ENCODE peak calls at places on chromosomes 1 and 21, in five cellular contexts. One of them, this sample, is unnamed.

GRCh38 chr21:16569679-16570078 is 839.9 kb downstream of the USP25 start:
- DNase-seq in HepG2: no peak
- DNase-seq in GM12878: no peak
- DNase-seq in H1: no peak
- DNase-seq in K562: no peak
- DNase-seq in this sample: no peak

GRCh38 chr1:6625579-6626149 is 996 bp downstream of the THAP3 start:
- DNase-seq in GM12878: no peak
- DNase-seq in HepG2: no peak
- DNase-seq in K562: no peak
- DNase-seq in H1: no peak
- DNase-seq in this sample: no peak

GRCh38 chr1:218377143-218377660 is 32.1 kb downstream of the TGFB2 start:
- DNase-seq in GM12878: no peak
- DNase-seq in HepG2: peak; percentile 77
- DNase-seq in K562: peak; percentile 31
- DNase-seq in H1: no peak
- DNase-seq in this sample: no peak

GRCh38 chr1:203346060-203346754 is 4.7 kb downstream of the FMOD start:
- DNase-seq in K562: no peak
- DNase-seq in HepG2: no peak
- DNase-seq in GM12878: no peak
- DNase-seq in H1: no peak
- DNase-seq in this sample: no peak

GRCh38 chr1:108043712-108044111 is 78.7 kb upstream of the VAV3 start:
- DNase-seq in H1: no peak
- DNase-seq in HepG2: no peak
- DNase-seq in K562: no peak
- DNase-seq in GM12878: no peak
- DNase-seq in this sample: no peak

GRCh38 chr21:21003701-21004100 is 5.5 kb downstream of the NCAM2 start:
- DNase-seq in H1: no peak
- DNase-seq in K562: peak; percentile 31
- DNase-seq in GM12878: no peak
- DNase-seq in HepG2: peak; percentile 29
- DNase-seq in this sample: peak; percentile 24

GRCh38 chr1:237901284-237901870 is 10.7 kb upstream of the ZP4 start:
- DNase-seq in K562: peak; percentile 10
- DNase-seq in HepG2: peak; percentile 1
- DNase-seq in H1: no peak
- DNase-seq in GM12878: no peak
- DNase-seq in this sample: peak; percentile 13

GRCh38 chr21:25887166-25887565 is 152.4 kb downstream of the GABPA start:
- DNase-seq in H1: no peak
- DNase-seq in K562: no peak
- DNase-seq in GM12878: no peak
- DNase-seq in HepG2: no peak
- DNase-seq in this sample: peak; percentile 18

GRCh38 chr1:27391511-27392095 is 819 bp upstream of the GPR3 start:
- DNase-seq in HepG2: peak; percentile 29
- DNase-seq in GM12878: no peak
- DNase-seq in K562: peak; percentile 54
- DNase-seq in H1: peak; percentile 83
- DNase-seq in this sample: peak; percentile 69

GRCh38 chr1:9112961-9113880 is 15.7 kb downstream of the GPR157 start:
- DNase-seq in K562: no peak
- DNase-seq in H1: no peak
- DNase-seq in HepG2: peak; percentile 97
- DNase-seq in GM12878: no peak
- DNase-seq in this sample: no peak

GRCh38 chr1:3943806-3944620 is 43.9 kb upstream of the C1orf174 start:
- DNase-seq in K562: no peak
- DNase-seq in GM12878: no peak
- DNase-seq in HepG2: no peak
- DNase-seq in H1: no peak
- DNase-seq in this sample: no peak

GRCh38 chr21:45607922-45608295 is 35.6 kb upstream of the PCBP3 start:
- DNase-seq in GM12878: no peak
- DNase-seq in K562: no peak
- DNase-seq in HepG2: no peak
- DNase-seq in H1: no peak
- DNase-seq in this sample: no peak

GRCh38 chr1:235327559-235328270 is at the start of gene ARID4B:
- DNase-seq in HepG2: no peak
- DNase-seq in K562: peak; percentile 98
- DNase-seq in GM12878: no peak
- DNase-seq in H1: peak; percentile 79
- DNase-seq in this sample: peak; percentile 68

GRCh38 chr1:23283660-23284602 is 60.2 kb downstream of the HNRNPR start:
- DNase-seq in K562: no peak
- DNase-seq in H1: no peak
- DNase-seq in GM12878: no peak
- DNase-seq in HepG2: no peak
- DNase-seq in this sample: no peak

GRCh38 chr1:112722601-112723510 is 7.7 kb upstream of the PPM1J start:
- DNase-seq in H1: peak; percentile 68
- DNase-seq in K562: no peak
- DNase-seq in GM12878: no peak
- DNase-seq in HepG2: no peak
- DNase-seq in this sample: peak; percentile 58

GRCh38 chr1:110584045-110584444 is 22.1 kb downstream of the KCNA2 start:
- DNase-seq in HepG2: no peak
- DNase-seq in K562: no peak
- DNase-seq in H1: no peak
- DNase-seq in GM12878: no peak
- DNase-seq in this sample: no peak

GRCh38 chr1:236821111-236821625 is 26.1 kb downstream of the MTR start:
- DNase-seq in GM12878: no peak
- DNase-seq in H1: no peak
- DNase-seq in HepG2: no peak
- DNase-seq in K562: no peak
- DNase-seq in this sample: no peak

GRCh38 chr1:150066838-150067183 is 765 bp upstream of the VPS45 start:
- DNase-seq in K562: peak; percentile 41
- DNase-seq in HepG2: no peak
- DNase-seq in GM12878: peak; percentile 12
- DNase-seq in H1: peak; percentile 79
- DNase-seq in this sample: peak; percentile 70

GRCh38 chr1:18938008-18938706 is 18.3 kb downstream of the IFFO2 start:
- DNase-seq in GM12878: no peak
- DNase-seq in HepG2: peak; percentile 36
- DNase-seq in K562: no peak
- DNase-seq in H1: no peak
- DNase-seq in this sample: no peak

GRCh38 chr1:100352267-100353072 is at the start of gene CDC14A:
- DNase-seq in HepG2: peak; percentile 84
- DNase-seq in H1: peak; percentile 94
- DNase-seq in K562: peak; percentile 96
- DNase-seq in GM12878: peak; percentile 67
- DNase-seq in this sample: peak; percentile 98

GRCh38 chr1:103416681-103417318 is 108.7 kb upstream of the RNPC3 start:
- DNase-seq in H1: no peak
- DNase-seq in HepG2: no peak
- DNase-seq in K562: no peak
- DNase-seq in GM12878: no peak
- DNase-seq in this sample: no peak

GRCh38 chr1:230176871-230177411 is 109.9 kb downstream of the GALNT2 start:
- DNase-seq in GM12878: no peak
- DNase-seq in H1: peak; percentile 42
- DNase-seq in K562: peak; percentile 81
- DNase-seq in HepG2: no peak
- DNase-seq in this sample: no peak

GRCh38 chr1:55021965-55022546 is 17.3 kb upstream of the PCSK9 start:
- DNase-seq in HepG2: peak; percentile 74
- DNase-seq in GM12878: peak; percentile 1
- DNase-seq in K562: peak; percentile 84
- DNase-seq in H1: peak; percentile 98
- DNase-seq in this sample: peak; percentile 96

GRCh38 chr1:85448358-85448757 is 16.6 kb downstream of the DDAH1 start:
- DNase-seq in HepG2: no peak
- DNase-seq in H1: no peak
- DNase-seq in GM12878: no peak
- DNase-seq in K562: no peak
- DNase-seq in this sample: no peak

GRCh38 chr1:150006881-150007401 is 3.6 kb downstream of the OTUD7B start:
- DNase-seq in K562: peak; percentile 32
- DNase-seq in GM12878: no peak
- DNase-seq in H1: no peak
- DNase-seq in HepG2: no peak
- DNase-seq in this sample: no peak

GRCh38 chr1:195768936-195769335 is 839.3 kb downstream of the KCNT2 start:
- DNase-seq in K562: no peak
- DNase-seq in HepG2: no peak
- DNase-seq in GM12878: no peak
- DNase-seq in H1: no peak
- DNase-seq in this sample: no peak

GRCh38 chr1:153168686-153169085 is 18.0 kb upstream of the SPRR2G start:
- DNase-seq in K562: no peak
- DNase-seq in H1: no peak
- DNase-seq in GM12878: no peak
- DNase-seq in HepG2: no peak
- DNase-seq in this sample: no peak

GRCh38 chr1:209929751-209930150 is 8.3 kb upstream of the SYT14 start:
- DNase-seq in GM12878: no peak
- DNase-seq in K562: no peak
- DNase-seq in HepG2: no peak
- DNase-seq in H1: no peak
- DNase-seq in this sample: no peak

GRCh38 chr1:184986250-184986649 is 11.9 kb upstream of the NIBAN1 start:
- DNase-seq in H1: no peak
- DNase-seq in HepG2: no peak
- DNase-seq in GM12878: no peak
- DNase-seq in K562: no peak
- DNase-seq in this sample: no peak

GRCh38 chr1:50422675-50422945 is 633 bp downstream of the DMRTA2 start:
- DNase-seq in HepG2: no peak
- DNase-seq in K562: no peak
- DNase-seq in H1: peak; percentile 69
- DNase-seq in GM12878: no peak
- DNase-seq in this sample: no peak

GRCh38 chr1:116256875-116257823 is 115.9 kb upstream of the ATP1A1 start:
- DNase-seq in GM12878: peak; percentile 9
- DNase-seq in HepG2: no peak
- DNase-seq in K562: no peak
- DNase-seq in H1: no peak
- DNase-seq in this sample: no peak

GRCh38 chr1:62528015-62528414 is 69.3 kb upstream of the ANGPTL3 start:
- DNase-seq in HepG2: no peak
- DNase-seq in H1: no peak
- DNase-seq in GM12878: no peak
- DNase-seq in K562: no peak
- DNase-seq in this sample: no peak

GRCh38 chr1:235313931-235314678 is 13.9 kb downstream of the ARID4B start:
- DNase-seq in H1: no peak
- DNase-seq in HepG2: no peak
- DNase-seq in GM12878: no peak
- DNase-seq in K562: no peak
- DNase-seq in this sample: no peak

GRCh38 chr1:25442178-25442577 is 11.5 kb downstream of the MACO1 start:
- DNase-seq in K562: no peak
- DNase-seq in GM12878: no peak
- DNase-seq in HepG2: no peak
- DNase-seq in H1: no peak
- DNase-seq in this sample: no peak
- TF ChIP-seq CREB1 in K562: no peak
- TF ChIP-seq CREB1 in GM12878: no peak
- TF ChIP-seq CREB1 in HepG2: no peak
- TF ChIP-seq CREB1 in H1: no peak
- TF ChIP-seq CREB1 in this sample: no peak

GRCh38 chr1:244782056-244782455 is 53.4 kb upstream of the COX20 start:
- DNase-seq in K562: no peak
- DNase-seq in H1: no peak
- DNase-seq in GM12878: no peak
- DNase-seq in HepG2: no peak
- DNase-seq in this sample: no peak

GRCh38 chr1:244783138-244783537 is 52.3 kb upstream of the COX20 start:
- DNase-seq in HepG2: no peak
- DNase-seq in K562: no peak
- DNase-seq in H1: no peak
- DNase-seq in GM12878: no peak
- DNase-seq in this sample: no peak

GRCh38 chr1:244780311-244780710 is 55.1 kb upstream of the COX20 start:
- DNase-seq in H1: no peak
- DNase-seq in K562: no peak
- DNase-seq in GM12878: no peak
- DNase-seq in HepG2: no peak
- DNase-seq in this sample: no peak

GRCh38 chr1:244779410-244779809 is 56.0 kb upstream of the COX20 start:
- DNase-seq in K562: no peak
- DNase-seq in H1: no peak
- DNase-seq in GM12878: no peak
- DNase-seq in HepG2: no peak
- DNase-seq in this sample: no peak

DNA sequence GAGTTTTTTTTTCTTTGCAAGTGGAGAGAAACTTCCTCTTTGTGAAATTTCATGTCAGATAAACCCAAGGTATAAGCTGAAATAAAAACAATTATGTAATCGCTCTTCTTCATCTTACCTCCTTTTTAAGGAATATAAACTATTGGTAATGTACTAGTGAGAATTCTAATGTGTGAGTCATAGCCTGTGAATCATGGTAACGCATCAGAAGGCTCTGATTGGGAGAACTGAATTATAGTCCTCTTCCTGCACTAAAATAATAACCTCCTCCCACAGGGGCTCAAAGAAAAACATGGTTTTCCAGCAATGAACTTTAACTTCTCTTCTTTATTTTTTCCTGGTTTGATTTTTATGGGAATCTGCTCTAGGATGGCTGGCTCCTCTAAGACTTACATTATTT is 57.1 kb upstream of the COX20 start:
- DNase-seq in HepG2: no peak
- DNase-seq in H1: no peak
- DNase-seq in GM12878: no peak
- DNase-seq in K562: no peak
- DNase-seq in this sample: no peak
- TF ChIP-seq USF2 in HepG2: no peak
- TF ChIP-seq USF2 in H1: no peak
- TF ChIP-seq USF2 in GM12878: no peak
- TF ChIP-seq USF2 in K562: no peak
- TF ChIP-seq USF2 in this sample: no peak

DNA sequence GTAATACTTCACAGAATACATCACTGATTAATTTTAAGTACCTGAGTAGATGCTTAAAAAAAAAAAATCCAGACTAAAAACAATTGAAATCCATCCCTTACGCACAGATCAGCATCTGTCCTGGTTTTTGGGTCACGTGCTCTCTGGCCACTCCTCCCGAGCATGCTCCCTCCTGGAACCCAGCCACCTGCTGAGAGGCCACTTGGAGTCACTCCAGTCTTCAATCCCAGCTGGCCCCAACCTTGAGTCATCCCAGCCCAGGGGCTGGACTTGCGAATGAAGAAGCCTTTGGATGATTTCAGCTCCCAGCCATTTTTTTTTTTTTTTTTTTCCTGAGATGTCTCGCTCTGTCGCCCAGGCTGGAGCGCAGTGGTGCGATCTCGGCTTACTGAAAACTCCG is 8.9 kb downstream of the MAP1LC3C start:
- DNase-seq in H1: no peak
- DNase-seq in HepG2: no peak
- DNase-seq in GM12878: no peak
- DNase-seq in K562: peak; percentile 48
- DNase-seq in this sample: peak; percentile 44
- TF ChIP-seq CREB1 in H1: no peak
- TF ChIP-seq CREB1 in HepG2: no peak
- TF ChIP-seq CREB1 in GM12878: no peak
- TF ChIP-seq CREB1 in K562: no peak
- TF ChIP-seq CREB1 in this sample: no peak

GRCh38 chr1:188611432-188611831 is 1782.7 kb downstream of the PLA2G4A start:
- DNase-seq in HepG2: no peak
- DNase-seq in H1: no peak
- DNase-seq in GM12878: no peak
- DNase-seq in K562: no peak
- DNase-seq in this sample: no peak
- TF ChIP-seq USF2 in HepG2: no peak
- TF ChIP-seq USF2 in H1: no peak
- TF ChIP-seq USF2 in GM12878: no peak
- TF ChIP-seq USF2 in K562: no peak
- TF ChIP-seq USF2 in this sample: no peak